ENCODE peak calls at places on chromosomes 1 and 21, in ten cellular contexts. H, G, X, S, C, N, E, D, P and O are unnamed samples. For H3K27me3, the result is how much of the 10 kb centered on the place peaks cover.

GRCh38 chr1:226121587-226122400 is 59.3 kb downstream of the H3-3A start:
- DNase-seq in X (peak), S (no peak), E (peak), D (peak), C (peak), G (peak), H (peak), P (peak), N (peak), O (peak)

GRCh38 chr1:44507490-44508396 is 102.7 kb downstream of the RNF220 start:
- DNase-seq in S (no peak), N (no peak), C (no peak), E (no peak), H (no peak), G (no peak), P (no peak), D (no peak), X (no peak), O (no peak)

GRCh38 chr21:36747114-36747814 is 48.3 kb downstream of the SIM2 start:
- DNase-seq in P (no peak), X (peak), G (no peak), N (no peak), E (no peak), D (no peak), C (no peak), S (no peak), H (peak), O (peak)

GRCh38 chr1:192589813-192590212 is 14.2 kb downstream of the RGS1 start:
- DNase-seq in C (no peak), X (no peak), G (peak), N (no peak), D (no peak), E (no peak), S (peak), P (no peak), H (no peak), O (no peak)

GRCh38 chr1:161068306-161069200 is 1.1 kb downstream of the ARHGAP30 start:
- DNase-seq in D (peak), E (peak), C (no peak), G (no peak), P (peak), H (peak), S (no peak), N (no peak), X (peak), O (no peak)

GRCh38 chr1:25004355-25004754 is 74.3 kb upstream of the RUNX3 start:
- DNase-seq in S (no peak), D (no peak), E (no peak), H (no peak), C (no peak), N (no peak), X (no peak), P (no peak), G (no peak), O (no peak)

GRCh38 chr1:28259935-28260802 is 851 bp downstream of the SESN2 start:
- DNase-seq in S (peak), G (peak), C (peak), D (peak), P (peak), N (peak), X (peak), E (peak), H (peak), O (peak)

GRCh38 chr1:93399781-93400180 is 48.1 kb upstream of the FNBP1L start:
- DNase-seq in X (no peak), P (no peak), D (no peak), E (no peak), N (no peak), C (no peak), H (no peak), S (no peak), G (no peak), O (no peak)

GRCh38 chr1:68332041-68332440 is 99.7 kb upstream of the WLS start:
- DNase-seq in N (no peak), E (no peak), G (no peak), C (no peak), P (no peak), H (no peak), D (no peak), S (no peak), X (no peak), O (no peak)

GRCh38 chr1:178010674-178011073 is 40.8 kb upstream of the SEC16B start:
- DNase-seq in D (no peak), C (no peak), P (no peak), E (no peak), G (no peak), S (no peak), N (no peak), H (no peak), X (no peak), O (no peak)

GRCh38 chr1:74468982-74469603 is 43.3 kb downstream of the LRRC53 start:
- DNase-seq in H (no peak), C (peak), G (peak), E (no peak), S (peak), P (no peak), D (no peak), X (no peak), N (no peak), O (no peak)

GRCh38 chr21:14875704-14876364 is 189.0 kb downstream of the NRIP1 start:
- DNase-seq in H (no peak), E (no peak), G (no peak), P (no peak), D (no peak), C (no peak), S (no peak), X (no peak), N (no peak), O (no peak)

GRCh38 chr1:94974824-94975223 is 47.9 kb upstream of the CNN3 start:
- DNase-seq in H (no peak), N (no peak), E (no peak), G (no peak), D (no peak), S (peak), C (no peak), P (no peak), X (no peak), O (no peak)

GRCh38 chr1:4636186-4636585 is 18.2 kb upstream of the AJAP1 start:
- DNase-seq in X (peak), C (no peak), H (no peak), E (no peak), N (no peak), P (no peak), S (no peak), D (no peak), G (no peak), O (no peak)

GRCh38 chr1:155453141-155453540 is 109.5 kb downstream of the ASH1L start:
- DNase-seq in D (no peak), N (no peak), H (no peak), E (no peak), S (no peak), X (no peak), P (no peak), G (no peak), C (no peak), O (no peak)

GRCh38 chr21:46094401-46095105 is 3.4 kb upstream of the COL6A2 start:
- DNase-seq in H (no peak), E (no peak), N (peak), C (no peak), X (no peak), G (no peak), D (no peak), P (no peak), S (no peak), O (no peak)

GRCh38 chr1:185400057-185400456 is 83.0 kb upstream of the IVNS1ABP start:
- DNase-seq in H (no peak), C (no peak), X (no peak), E (no peak), G (peak), S (peak), D (no peak), P (no peak), N (no peak), O (no peak)

GRCh38 chr1:9476790-9477463 is 62.3 kb upstream of the SLC25A33 start:
- DNase-seq in S (peak), X (no peak), C (no peak), H (no peak), P (no peak), N (peak), G (no peak), E (no peak), D (no peak), O (no peak)
- H3K27ac ChIP-seq in S (no peak), X (no peak), C (no peak), H (no peak), P (no peak), N (no peak), G (no peak), E (no peak), D (no peak), O (no peak)

DNA sequence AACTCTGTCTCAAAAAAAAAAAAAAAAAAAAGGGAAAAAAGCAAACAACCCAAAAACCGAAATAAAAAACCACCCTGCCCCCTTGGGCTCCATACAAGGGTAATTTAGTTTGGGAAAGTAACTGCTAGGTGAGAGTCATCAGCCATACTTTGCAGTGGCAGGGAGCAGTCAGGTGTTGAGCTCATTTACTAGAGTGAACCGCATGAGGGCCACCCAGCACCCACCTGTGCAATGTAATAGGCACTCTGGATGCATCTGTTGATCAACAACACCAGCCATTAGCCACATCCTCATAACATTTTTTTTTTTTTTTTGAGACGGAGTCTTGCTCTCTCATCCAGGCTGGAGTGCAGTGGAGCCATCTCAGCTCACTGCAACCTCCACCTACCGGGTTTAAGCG is 9.1 kb downstream of the INAVA start:
- DNase-seq in P (no peak), D (no peak), H (no peak), E (no peak), S (no peak), C (no peak), G (no peak), N (no peak), X (peak), O (no peak)
- H3K27me3 ChIP-seq in P (under half), D (under half), H (under half), E (under half), S (under half), C (under half), G (under half), N (under half), X (under half), O (under half)

GRCh38 chr1:202965441-202965821 is 1.6 kb downstream of the CYB5R1 start:
- DNase-seq in N (no peak), D (no peak), C (no peak), H (no peak), X (no peak), P (no peak), G (no peak), E (no peak), S (no peak), O (no peak)
- H3K27ac ChIP-seq in N (peak), D (no peak), C (no peak), H (peak), X (no peak), P (peak), G (peak), E (peak), S (peak), O (no peak)

DNA sequence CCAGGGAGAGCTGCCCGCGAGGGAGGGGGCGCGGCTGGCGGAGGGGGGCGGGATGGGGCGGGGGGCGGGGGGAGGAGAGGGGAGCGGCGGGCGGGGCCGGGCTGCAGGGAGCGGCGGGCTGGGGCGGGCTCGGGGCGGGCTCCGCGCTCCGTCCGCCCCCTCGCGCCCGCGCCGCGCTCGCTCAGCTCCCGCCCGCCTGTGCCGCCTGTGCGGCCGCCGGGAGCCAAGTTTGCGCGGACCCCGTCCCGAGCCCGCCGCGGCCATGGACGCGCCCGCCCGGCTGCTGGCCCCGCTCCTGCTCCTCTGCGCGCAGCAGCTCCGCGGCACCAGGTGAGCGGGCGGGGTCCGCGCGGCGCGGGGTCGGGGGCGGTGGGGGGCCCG is at the start of gene GABRD:
- DNase-seq in D (no peak), C (no peak), H (no peak), S (no peak), N (no peak), G (peak), P (no peak), X (no peak), E (no peak), O (peak)
- H3K27me3 ChIP-seq in D (half or more), C (under half), H (half or more), S (under half), N (under half), G (half or more), P (half or more), X (under half), E (under half), O (under half)

DNA sequence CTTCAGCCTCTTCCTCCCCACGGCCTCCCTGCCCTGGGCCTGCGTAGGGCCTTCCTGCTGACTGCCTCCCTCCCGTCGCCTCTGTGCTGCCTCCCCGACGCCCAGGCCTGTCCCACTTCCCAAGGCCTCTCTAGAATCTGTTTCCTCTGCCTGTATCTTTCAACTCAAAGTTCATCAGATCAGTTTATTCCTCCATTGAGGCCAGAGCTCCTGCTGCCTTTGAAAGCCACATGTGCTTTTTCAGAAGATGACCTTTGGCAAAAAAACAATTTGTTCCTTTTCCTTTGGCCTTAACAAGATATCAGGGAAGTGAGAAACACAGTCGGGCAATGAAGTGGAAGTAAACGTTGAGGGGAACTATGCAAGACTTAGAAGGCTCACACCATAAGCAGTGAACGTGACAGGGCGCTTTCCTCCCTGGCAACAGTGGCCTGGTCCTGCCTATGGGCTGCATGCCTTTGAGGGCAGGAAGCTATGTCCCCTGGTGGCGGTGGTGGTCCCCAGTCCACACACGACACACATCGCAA is 85.9 kb downstream of the PSMG1 start:
- DNase-seq in H (peak), S (no peak), C (peak), N (no peak), P (no peak), E (no peak), X (peak), D (peak), G (no peak), O (no peak)
- H3K27ac ChIP-seq in H (peak), S (no peak), C (no peak), N (peak), P (peak), E (no peak), X (peak), D (peak), G (peak), O (no peak)